ENCODE peak calls at places on chromosomes 6 and 20, in ten cellular contexts. One of them, this sample, is unnamed.

GRCh38 chr20:37565134-37565811 is 37.6 kb upstream of the BLCAP start:
- DNase-seq in endothelial cell of umbilical vein: no peak
- DNase-seq in spleen: no peak
- DNase-seq in prostate gland: no peak
- DNase-seq in transverse colon: no peak
- DNase-seq in H1: no peak
- DNase-seq in upper lobe of left lung: no peak
- DNase-seq in HepG2: no peak
- DNase-seq in GM12891: no peak
- DNase-seq in stomach: no peak
- DNase-seq in this sample: no peak

GRCh38 chr6:158026901-158027589 is 45.4 kb downstream of the SYNJ2 start:
- DNase-seq in transverse colon: no peak
- DNase-seq in upper lobe of left lung: peak
- DNase-seq in H1: no peak
- DNase-seq in GM12891: no peak
- DNase-seq in HepG2: no peak
- DNase-seq in prostate gland: no peak
- DNase-seq in endothelial cell of umbilical vein: no peak
- DNase-seq in spleen: peak
- DNase-seq in stomach: no peak
- DNase-seq in this sample: no peak

GRCh38 chr6:2744206-2744771 is 6.4 kb downstream of the MYLK4 start:
- DNase-seq in transverse colon: no peak
- DNase-seq in stomach: peak
- DNase-seq in GM12891: no peak
- DNase-seq in H1: no peak
- DNase-seq in spleen: no peak
- DNase-seq in HepG2: no peak
- DNase-seq in upper lobe of left lung: no peak
- DNase-seq in prostate gland: no peak
- DNase-seq in endothelial cell of umbilical vein: no peak
- DNase-seq in this sample: no peak

GRCh38 chr20:25223179-25223661 is 24.7 kb upstream of the PYGB start:
- DNase-seq in prostate gland: no peak
- DNase-seq in H1: no peak
- DNase-seq in transverse colon: peak
- DNase-seq in upper lobe of left lung: peak
- DNase-seq in stomach: peak
- DNase-seq in spleen: no peak
- DNase-seq in GM12891: no peak
- DNase-seq in endothelial cell of umbilical vein: peak
- DNase-seq in HepG2: peak
- DNase-seq in this sample: no peak

GRCh38 chr6:139112561-139112960 is 22.3 kb upstream of the HECA start:
- DNase-seq in GM12891: no peak
- DNase-seq in H1: no peak
- DNase-seq in transverse colon: no peak
- DNase-seq in HepG2: no peak
- DNase-seq in upper lobe of left lung: no peak
- DNase-seq in stomach: no peak
- DNase-seq in prostate gland: no peak
- DNase-seq in spleen: no peak
- DNase-seq in endothelial cell of umbilical vein: no peak
- DNase-seq in this sample: no peak

GRCh38 chr6:148671085-148671484 is 75.7 kb upstream of the UST start:
- DNase-seq in spleen: no peak
- DNase-seq in endothelial cell of umbilical vein: no peak
- DNase-seq in H1: peak
- DNase-seq in transverse colon: no peak
- DNase-seq in upper lobe of left lung: peak
- DNase-seq in GM12891: no peak
- DNase-seq in HepG2: no peak
- DNase-seq in stomach: no peak
- DNase-seq in prostate gland: no peak
- DNase-seq in this sample: no peak

GRCh38 chr6:2432258-2432657 is 186.9 kb upstream of the GMDS start:
- DNase-seq in HepG2: no peak
- DNase-seq in spleen: no peak
- DNase-seq in transverse colon: no peak
- DNase-seq in H1: no peak
- DNase-seq in endothelial cell of umbilical vein: no peak
- DNase-seq in prostate gland: no peak
- DNase-seq in upper lobe of left lung: no peak
- DNase-seq in stomach: no peak
- DNase-seq in GM12891: no peak
- DNase-seq in this sample: no peak

GRCh38 chr20:13452470-13453124 is 186.1 kb downstream of the TASP1 start:
- DNase-seq in prostate gland: no peak
- DNase-seq in upper lobe of left lung: no peak
- DNase-seq in H1: no peak
- DNase-seq in transverse colon: no peak
- DNase-seq in spleen: no peak
- DNase-seq in stomach: no peak
- DNase-seq in endothelial cell of umbilical vein: no peak
- DNase-seq in GM12891: no peak
- DNase-seq in HepG2: peak
- DNase-seq in this sample: no peak

GRCh38 chr20:46293084-46293483 is 15.2 kb downstream of the CDH22 start:
- DNase-seq in H1: no peak
- DNase-seq in spleen: peak
- DNase-seq in HepG2: peak
- DNase-seq in GM12891: no peak
- DNase-seq in prostate gland: no peak
- DNase-seq in upper lobe of left lung: no peak
- DNase-seq in stomach: no peak
- DNase-seq in transverse colon: no peak
- DNase-seq in endothelial cell of umbilical vein: peak
- DNase-seq in this sample: no peak

GRCh38 chr20:56439784-56440291 is 27.8 kb downstream of the CASS4 start:
- DNase-seq in endothelial cell of umbilical vein: peak
- DNase-seq in HepG2: no peak
- DNase-seq in H1: no peak
- DNase-seq in stomach: peak
- DNase-seq in transverse colon: peak
- DNase-seq in GM12891: no peak
- DNase-seq in spleen: no peak
- DNase-seq in prostate gland: no peak
- DNase-seq in upper lobe of left lung: no peak
- DNase-seq in this sample: no peak

GRCh38 chr20:25191051-25191450 is 4.5 kb upstream of the ENTPD6 start:
- DNase-seq in GM12891: no peak
- DNase-seq in transverse colon: no peak
- DNase-seq in HepG2: no peak
- DNase-seq in H1: no peak
- DNase-seq in stomach: peak
- DNase-seq in upper lobe of left lung: no peak
- DNase-seq in prostate gland: no peak
- DNase-seq in spleen: no peak
- DNase-seq in endothelial cell of umbilical vein: no peak
- DNase-seq in this sample: no peak

GRCh38 chr20:38222231-38222922 is 38.2 kb downstream of the KIAA1755 start:
- DNase-seq in prostate gland: peak
- DNase-seq in GM12891: peak
- DNase-seq in stomach: peak
- DNase-seq in HepG2: peak
- DNase-seq in H1: peak
- DNase-seq in transverse colon: peak
- DNase-seq in spleen: peak
- DNase-seq in endothelial cell of umbilical vein: peak
- DNase-seq in upper lobe of left lung: peak
- DNase-seq in this sample: peak

GRCh38 chr6:35184580-35185301 is 29.0 kb upstream of the SCUBE3 start:
- DNase-seq in HepG2: no peak
- DNase-seq in spleen: no peak
- DNase-seq in prostate gland: no peak
- DNase-seq in transverse colon: no peak
- DNase-seq in endothelial cell of umbilical vein: no peak
- DNase-seq in H1: no peak
- DNase-seq in upper lobe of left lung: no peak
- DNase-seq in stomach: no peak
- DNase-seq in GM12891: no peak
- DNase-seq in this sample: no peak

GRCh38 chr6:166461821-166462460 is 79.2 kb upstream of the MPC1 start:
- DNase-seq in spleen: peak
- DNase-seq in endothelial cell of umbilical vein: no peak
- DNase-seq in prostate gland: no peak
- DNase-seq in upper lobe of left lung: no peak
- DNase-seq in HepG2: no peak
- DNase-seq in transverse colon: no peak
- DNase-seq in stomach: no peak
- DNase-seq in GM12891: no peak
- DNase-seq in H1: no peak
- DNase-seq in this sample: no peak

GRCh38 chr20:31705191-31705590 is 17.5 kb downstream of the BCL2L1 start:
- DNase-seq in HepG2: no peak
- DNase-seq in stomach: no peak
- DNase-seq in spleen: no peak
- DNase-seq in endothelial cell of umbilical vein: no peak
- DNase-seq in GM12891: no peak
- DNase-seq in H1: no peak
- DNase-seq in transverse colon: no peak
- DNase-seq in upper lobe of left lung: no peak
- DNase-seq in prostate gland: no peak
- DNase-seq in this sample: no peak

GRCh38 chr20:31707258-31707615 is 15.4 kb downstream of the BCL2L1 start:
- DNase-seq in transverse colon: no peak
- DNase-seq in HepG2: no peak
- DNase-seq in prostate gland: no peak
- DNase-seq in H1: no peak
- DNase-seq in spleen: peak
- DNase-seq in stomach: no peak
- DNase-seq in upper lobe of left lung: no peak
- DNase-seq in endothelial cell of umbilical vein: no peak
- DNase-seq in GM12891: no peak
- DNase-seq in this sample: no peak

GRCh38 chr20:31705598-31706597 is 16.8 kb downstream of the BCL2L1 start:
- DNase-seq in stomach: no peak
- DNase-seq in H1: no peak
- DNase-seq in spleen: peak
- DNase-seq in endothelial cell of umbilical vein: no peak
- DNase-seq in GM12891: no peak
- DNase-seq in transverse colon: peak
- DNase-seq in upper lobe of left lung: no peak
- DNase-seq in prostate gland: no peak
- DNase-seq in HepG2: peak
- DNase-seq in this sample: no peak

GRCh38 chr20:31707994-31708744 is 14.5 kb downstream of the BCL2L1 start:
- DNase-seq in HepG2: no peak
- DNase-seq in stomach: peak
- DNase-seq in prostate gland: no peak
- DNase-seq in spleen: peak
- DNase-seq in H1: peak
- DNase-seq in transverse colon: peak
- DNase-seq in GM12891: no peak
- DNase-seq in upper lobe of left lung: no peak
- DNase-seq in endothelial cell of umbilical vein: no peak
- DNase-seq in this sample: no peak

DNA sequence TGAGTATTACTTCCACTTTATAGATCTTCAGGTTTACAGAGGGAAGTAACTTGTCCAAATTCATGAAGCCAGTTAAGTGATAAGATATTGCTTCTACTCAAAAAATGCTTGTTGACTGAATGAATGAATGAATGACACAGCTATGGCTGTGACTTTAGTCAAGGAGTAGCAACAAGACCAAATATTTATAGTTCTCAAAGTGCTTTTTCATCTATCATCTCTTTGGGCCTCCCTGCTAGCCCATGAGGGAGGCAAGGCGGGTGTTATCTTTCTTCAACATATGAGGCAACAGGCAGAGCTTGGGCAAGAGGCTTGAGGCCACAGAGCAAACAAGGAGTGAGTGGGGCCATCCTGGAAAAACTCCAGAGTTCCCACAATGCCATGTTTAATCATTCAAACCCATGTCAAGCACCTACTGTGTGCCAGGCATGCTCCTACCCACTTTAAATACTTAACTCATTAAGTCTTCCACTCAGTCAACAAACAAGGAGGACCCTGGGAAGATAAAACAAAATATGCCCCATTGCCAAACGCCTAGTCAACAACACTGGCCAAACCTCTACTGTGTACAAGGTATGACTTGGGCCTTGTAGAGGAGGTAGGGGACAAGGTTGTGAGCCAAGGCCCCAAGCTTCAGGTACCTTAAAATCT is 15.9 kb downstream of the BCL2L1 start:
- DNase-seq in transverse colon: no peak
- DNase-seq in spleen: no peak
- DNase-seq in prostate gland: no peak
- DNase-seq in stomach: no peak
- DNase-seq in H1: no peak
- DNase-seq in endothelial cell of umbilical vein: no peak
- DNase-seq in upper lobe of left lung: no peak
- DNase-seq in HepG2: peak
- DNase-seq in GM12891: no peak
- DNase-seq in this sample: no peak
- TF ChIP-seq POLR2A in transverse colon: no peak
- TF ChIP-seq POLR2A in spleen: no peak
- TF ChIP-seq POLR2A in prostate gland: no peak
- TF ChIP-seq POLR2A in stomach: no peak
- TF ChIP-seq POLR2A in H1: no peak
- TF ChIP-seq POLR2A in endothelial cell of umbilical vein: no peak
- TF ChIP-seq POLR2A in upper lobe of left lung: no peak
- TF ChIP-seq POLR2A in HepG2: no peak
- TF ChIP-seq POLR2A in GM12891: no peak
- TF ChIP-seq POLR2A in this sample: no peak

GRCh38 chr20:6646237-6646636 is 121.2 kb upstream of the BMP2 start:
- DNase-seq in upper lobe of left lung: no peak
- DNase-seq in stomach: no peak
- DNase-seq in prostate gland: no peak
- DNase-seq in HepG2: no peak
- DNase-seq in spleen: no peak
- DNase-seq in endothelial cell of umbilical vein: no peak
- DNase-seq in H1: no peak
- DNase-seq in GM12891: no peak
- DNase-seq in transverse colon: no peak
- DNase-seq in this sample: no peak
- TF ChIP-seq POLR2AphosphoS5 in upper lobe of left lung: no peak
- TF ChIP-seq POLR2AphosphoS5 in stomach: no peak
- TF ChIP-seq POLR2AphosphoS5 in prostate gland: no peak
- TF ChIP-seq POLR2AphosphoS5 in HepG2: no peak
- TF ChIP-seq POLR2AphosphoS5 in spleen: no peak
- TF ChIP-seq POLR2AphosphoS5 in endothelial cell of umbilical vein: no peak
- TF ChIP-seq POLR2AphosphoS5 in H1: no peak
- TF ChIP-seq POLR2AphosphoS5 in GM12891: no peak
- TF ChIP-seq POLR2AphosphoS5 in transverse colon: no peak
- TF ChIP-seq POLR2AphosphoS5 in this sample: no peak

GRCh38 chr20:58990651-58991445 is 9.8 kb downstream of the NELFCD start:
- DNase-seq in stomach: no peak
- DNase-seq in transverse colon: no peak
- DNase-seq in HepG2: no peak
- DNase-seq in prostate gland: no peak
- DNase-seq in spleen: peak
- DNase-seq in H1: no peak
- DNase-seq in upper lobe of left lung: no peak
- DNase-seq in endothelial cell of umbilical vein: no peak
- DNase-seq in GM12891: no peak
- DNase-seq in this sample: no peak
- TF ChIP-seq POLR2A in stomach: no peak
- TF ChIP-seq POLR2A in transverse colon: no peak
- TF ChIP-seq POLR2A in HepG2: no peak
- TF ChIP-seq POLR2A in prostate gland: no peak
- TF ChIP-seq POLR2A in spleen: no peak
- TF ChIP-seq POLR2A in H1: no peak
- TF ChIP-seq POLR2A in upper lobe of left lung: no peak
- TF ChIP-seq POLR2A in endothelial cell of umbilical vein: no peak
- TF ChIP-seq POLR2A in GM12891: no peak
- TF ChIP-seq POLR2A in this sample: no peak

GRCh38 chr6:109793793-109794192 is 102.7 kb downstream of the FIG4 start:
- DNase-seq in spleen: no peak
- DNase-seq in upper lobe of left lung: no peak
- DNase-seq in GM12891: no peak
- DNase-seq in prostate gland: peak
- DNase-seq in endothelial cell of umbilical vein: peak
- DNase-seq in stomach: no peak
- DNase-seq in HepG2: no peak
- DNase-seq in transverse colon: peak
- DNase-seq in H1: no peak
- DNase-seq in this sample: no peak
- TF ChIP-seq POLR2AphosphoS5 in spleen: no peak
- TF ChIP-seq POLR2AphosphoS5 in upper lobe of left lung: peak
- TF ChIP-seq POLR2AphosphoS5 in GM12891: no peak
- TF ChIP-seq POLR2AphosphoS5 in prostate gland: peak
- TF ChIP-seq POLR2AphosphoS5 in endothelial cell of umbilical vein: no peak
- TF ChIP-seq POLR2AphosphoS5 in stomach: no peak
- TF ChIP-seq POLR2AphosphoS5 in HepG2: no peak
- TF ChIP-seq POLR2AphosphoS5 in transverse colon: peak
- TF ChIP-seq POLR2AphosphoS5 in H1: no peak
- TF ChIP-seq POLR2AphosphoS5 in this sample: no peak

This sample was measured in GM12892.